ENCODE peak calls at places on chromosomes 6 and 20, in four cellular contexts. A, N, X and V are unnamed samples.
A peak's percentile ranks its signal among the peaks of the same experiment; 100 is the strongest.

GRCh38 chr6:114000066-114000465 is 29.1 kb upstream of the HDAC2 start:
- DNase-seq in A (no peak), N (no peak), X (no peak), V (no peak)

GRCh38 chr20:54980321-54980960 is 505.0 kb downstream of the DOK5 start:
- DNase-seq in A (no peak), N (no peak), X (no peak), V (no peak)

GRCh38 chr20:3765171-3765887 is 2.2 kb downstream of the ADISSP start:
- DNase-seq in A (no peak), N (no peak), X (no peak), V (no peak)

GRCh38 chr20:33841439-33841799 is 30.3 kb downstream of the CHMP4B start:
- DNase-seq in A (no peak), N (no peak), X (no peak), V (no peak)

GRCh38 chr6:25176466-25176865 is 102.7 kb upstream of the CARMIL1 start:
- DNase-seq in A (no peak), N (no peak), X (no peak), V (no peak)

GRCh38 chr6:100342830-100343229 is 121.9 kb downstream of the SIM1 start:
- DNase-seq in A (no peak), N (no peak), X (no peak), V (no peak)

GRCh38 chr6:156662025-156662445 is 115.1 kb upstream of the ARID1B start:
- DNase-seq in A (no peak), N (no peak), X (peak; percentile 45), V (no peak)

GRCh38 chr20:47360207-47360488 is 3.6 kb upstream of the ZMYND8 start:
- DNase-seq in A (no peak), N (no peak), X (no peak), V (no peak)

GRCh38 chr6:31162463-31163165 is 4.2 kb downstream of the TCF19 start:
- DNase-seq in A (no peak), N (no peak), X (no peak), V (no peak)

GRCh38 chr6:40910260-40910893 is 128.6 kb downstream of the UNC5CL start:
- DNase-seq in A (no peak), N (no peak), X (no peak), V (no peak)